ENCODE peak calls at places on chromosomes 13 and 19, in nine cellular contexts. P, Q, W, O, J, F, Z, I and R are unnamed samples.

GRCh38 chr13:95480131-95480545 is 72.4 kb upstream of the CLDN10 start:
- DNase-seq in Q (no peak), W (no peak), O (no peak), I (no peak), J (no peak), F (no peak), P (no peak), Z (no peak), R (peak; percentile 61)

GRCh38 chr13:24680258-24680920 is at the start of gene ATP12A:
- DNase-seq in I (no peak), F (no peak), O (no peak), J (no peak), Z (no peak), Q (no peak), W (peak; percentile 35), P (no peak), R (no peak)

GRCh38 chr13:81275666-81276258 is 934.8 kb upstream of the SPRY2 start:
- DNase-seq in P (no peak), W (no peak), O (peak; percentile 1), J (no peak), Z (no peak), Q (no peak), I (no peak), F (no peak), R (no peak)

GRCh38 chr19:2173841-2174577 is 10.3 kb downstream of the DOT1L start:
- DNase-seq in O (peak; percentile 34), F (no peak), Q (no peak), W (no peak), J (no peak), I (no peak), Z (no peak), P (no peak), R (no peak)

GRCh38 chr19:11548315-11548700 is 9.7 kb downstream of the CNN1 start:
- DNase-seq in F (no peak), P (no peak), O (no peak), I (no peak), J (no peak), Q (no peak), W (no peak), Z (no peak), R (no peak)

GRCh38 chr13:59356607-59357006 is 807.1 kb downstream of the DIAPH3 start:
- DNase-seq in Q (peak; percentile 47), O (peak; percentile 82), F (peak; percentile 35), W (no peak), Z (no peak), P (peak; percentile 18), J (peak; percentile 37), I (peak; percentile 86), R (peak; percentile 68)

GRCh38 chr19:1360818-1361461 is 22.8 kb upstream of the NDUFS7 start:
- DNase-seq in O (peak; percentile 83), J (peak; percentile 79), F (peak; percentile 79), Z (no peak), W (no peak), P (peak; percentile 60), I (peak; percentile 80), Q (no peak), R (peak; percentile 72)

GRCh38 chr13:108929532-108929931 is 300.1 kb downstream of the MYO16 start:
- DNase-seq in J (no peak), O (no peak), F (no peak), I (no peak), W (no peak), Z (no peak), P (no peak), Q (no peak), R (no peak)

GRCh38 chr13:57673197-57673596 is 41.7 kb downstream of the PCDH17 start:
- DNase-seq in Z (no peak), P (no peak), O (no peak), F (no peak), Q (no peak), I (no peak), J (no peak), W (no peak), R (no peak)

GRCh38 chr19:6721773-6722172 is 1.3 kb upstream of the C3 start:
- DNase-seq in Z (peak; percentile 53), W (no peak), J (no peak), F (no peak), Q (no peak), I (no peak), P (no peak), O (no peak), R (no peak)

GRCh38 chr13:58587183-58587582 is 955.6 kb downstream of the PCDH17 start:
- DNase-seq in F (no peak), J (no peak), Q (no peak), O (no peak), I (no peak), P (no peak), W (no peak), Z (peak; percentile 49), R (no peak)

GRCh38 chr13:51324714-51325440 is 14.6 kb upstream of the SERPINE3 start:
- DNase-seq in J (no peak), Q (no peak), O (no peak), I (no peak), W (no peak), F (no peak), P (no peak), Z (peak; percentile 83), R (no peak)

GRCh38 chr13:111027481-111028439 is 87.3 kb upstream of the ARHGEF7 start:
- DNase-seq in P (no peak), I (no peak), J (peak; percentile 50), Z (no peak), F (no peak), W (no peak), O (no peak), Q (no peak), R (no peak)

GRCh38 chr13:29125934-29126424 is 305.8 kb downstream of the MTUS2 start:
- DNase-seq in P (no peak), J (no peak), F (no peak), Q (no peak), Z (no peak), O (no peak), W (no peak), I (no peak), R (no peak)

GRCh38 chr19:20482721-20483120 is 82.9 kb downstream of the ZNF737 start:
- DNase-seq in O (no peak), F (no peak), P (no peak), J (no peak), I (no peak), Z (no peak), W (no peak), Q (no peak), R (no peak)

GRCh38 chr13:88014527-88014926 is 343.4 kb downstream of the SLITRK5 start:
- DNase-seq in P (no peak), I (no peak), W (no peak), F (no peak), J (no peak), Q (no peak), O (peak; percentile 25), Z (no peak), R (no peak)

GRCh38 chr13:30832845-30833332 is 73.2 kb upstream of the MEDAG start:
- DNase-seq in Z (no peak), F (peak; percentile 74), I (peak; percentile 44), W (peak; percentile 88), P (peak; percentile 95), J (no peak), O (peak; percentile 71), Q (peak; percentile 57), R (peak; percentile 71)

GRCh38 chr19:8064866-8065486 is 12.4 kb downstream of the CCL25 start:
- DNase-seq in O (no peak), Z (no peak), P (no peak), I (no peak), W (no peak), J (no peak), F (no peak), Q (no peak), R (no peak)

GRCh38 chr13:98974053-98974452 is 3.8 kb downstream of the DOCK9 start:
- DNase-seq in I (no peak), J (no peak), Q (no peak), Z (no peak), W (no peak), O (no peak), P (no peak), F (no peak), R (no peak)
- H3K4me3 ChIP-seq in I (peak overlapping the region; percentile 14), J (no peak overlapping the region), Q (no peak overlapping the region), Z (no peak overlapping the region), W (no peak overlapping the region), O (no peak overlapping the region), P (no peak overlapping the region), F (no peak overlapping the region), R (no peak overlapping the region)

DNA sequence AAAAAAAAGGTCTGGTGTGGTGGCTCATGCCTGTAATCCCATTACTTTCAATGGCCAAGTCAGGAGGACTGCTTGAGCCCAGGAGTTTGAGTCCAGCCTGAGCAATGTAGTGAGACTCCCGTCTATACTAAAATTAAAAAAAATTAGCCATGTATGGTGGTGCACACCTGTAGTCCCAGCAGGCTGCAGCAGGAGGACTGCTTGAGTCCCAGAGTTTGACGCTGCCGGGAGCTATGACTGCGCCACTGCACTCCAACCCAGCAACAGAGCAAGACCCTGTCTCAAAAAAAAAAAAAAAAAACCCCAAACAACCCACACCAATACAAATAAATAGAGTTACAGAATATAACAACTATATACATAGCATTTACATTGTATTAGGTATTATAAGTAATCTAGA is 65.7 kb downstream of the MICU2 start:
- DNase-seq in O (no peak), I (no peak), J (no peak), Z (no peak), W (no peak), F (no peak), Q (no peak), P (no peak), R (no peak)
- H3K4me3 ChIP-seq in O (no peak overlapping the region), I (no peak overlapping the region), J (no peak overlapping the region), Z (no peak overlapping the region), W (no peak overlapping the region), F (no peak overlapping the region), Q (no peak overlapping the region), P (no peak overlapping the region), R (no peak overlapping the region)

GRCh38 chr19:18605196-18605545 is 1.4 kb downstream of the CRLF1 start:
- DNase-seq in F (no peak), Z (no peak), J (no peak), P (no peak), O (no peak), Q (no peak), W (no peak), I (no peak), R (no peak)
- H3K4me3 ChIP-seq in F (no peak overlapping the region), Z (no peak overlapping the region), J (no peak overlapping the region), P (peak overlapping the region; percentile 51), O (no peak overlapping the region), Q (peak overlapping the region; percentile 62), W (no peak overlapping the region), I (peak overlapping the region; percentile 31), R (no peak overlapping the region)

GRCh38 chr13:113598081-113598410 is 13.5 kb downstream of the TFDP1 start:
- DNase-seq in Q (no peak), J (no peak), Z (no peak), I (no peak), W (no peak), P (no peak), F (no peak), O (no peak), R (no peak)

GRCh38 chr13:113596321-113597200 is 12.0 kb downstream of the TFDP1 start:
- DNase-seq in J (no peak), Z (no peak), O (no peak), F (no peak), I (no peak), Q (no peak), W (peak; percentile 14), P (no peak), R (peak; percentile 7)

GRCh38 chr13:113598481-113598880 is 13.9 kb downstream of the TFDP1 start:
- DNase-seq in J (no peak), P (no peak), Q (no peak), W (no peak), Z (no peak), O (no peak), F (no peak), I (no peak), R (no peak)

GRCh38 chr13:113599396-113599795 is 14.8 kb downstream of the TFDP1 start:
- DNase-seq in Z (no peak), Q (no peak), W (no peak), P (no peak), O (no peak), F (no peak), J (no peak), I (no peak), R (no peak)

GRCh38 chr13:113597386-113598080 is 13.0 kb downstream of the TFDP1 start:
- DNase-seq in P (no peak), O (no peak), I (no peak), Q (no peak), F (no peak), W (no peak), Z (no peak), J (no peak), R (no peak)
- H3K4me3 ChIP-seq in P (no peak overlapping the region), O (no peak overlapping the region), I (no peak overlapping the region), Q (no peak overlapping the region), F (no peak overlapping the region), W (no peak overlapping the region), Z (no peak overlapping the region), J (no peak overlapping the region), R (no peak overlapping the region)